ENCODE peak calls at places on chromosome 20, in five cellular contexts. One of them, this sample, is unnamed. For H3K36me3, the result is how much of the 10 kb centered on the place peaks cover.

GRCh38 chr20:6140947-6141346 is 18.1 kb upstream of the FERMT1 start:
- DNase-seq in esophagus squamous epithelium: no peak
- DNase-seq in H1: no peak
- DNase-seq in GM23248: peak
- DNase-seq in CD8-positive, alpha-beta memory T cell: no peak
- DNase-seq in this sample: no peak

GRCh38 chr20:59628171-59628570 is 23.8 kb downstream of the PHACTR3 start:
- DNase-seq in CD8-positive, alpha-beta memory T cell: no peak
- DNase-seq in H1: no peak
- DNase-seq in esophagus squamous epithelium: no peak
- DNase-seq in GM23248: no peak
- DNase-seq in this sample: no peak

GRCh38 chr20:62644044-62644795 is 1.9 kb downstream of the SLCO4A1 start:
- DNase-seq in H1: no peak
- DNase-seq in GM23248: no peak
- DNase-seq in esophagus squamous epithelium: no peak
- DNase-seq in CD8-positive, alpha-beta memory T cell: no peak
- DNase-seq in this sample: no peak

GRCh38 chr20:21109144-21109543 is 3.0 kb upstream of the LINC00237 start:
- DNase-seq in CD8-positive, alpha-beta memory T cell: no peak
- DNase-seq in H1: no peak
- DNase-seq in GM23248: peak
- DNase-seq in esophagus squamous epithelium: no peak
- DNase-seq in this sample: no peak

GRCh38 chr20:60569116-60569515 is 610.9 kb downstream of the CDH26 start:
- DNase-seq in H1: no peak
- DNase-seq in GM23248: no peak
- DNase-seq in CD8-positive, alpha-beta memory T cell: no peak
- DNase-seq in esophagus squamous epithelium: no peak
- DNase-seq in this sample: no peak

GRCh38 chr20:23520185-23520584 is 29.3 kb downstream of the CST8 start:
- DNase-seq in GM23248: no peak
- DNase-seq in CD8-positive, alpha-beta memory T cell: no peak
- DNase-seq in esophagus squamous epithelium: no peak
- DNase-seq in H1: no peak
- DNase-seq in this sample: no peak

GRCh38 chr20:22681591-22682248 is 97.3 kb upstream of the FOXA2 start:
- DNase-seq in GM23248: no peak
- DNase-seq in CD8-positive, alpha-beta memory T cell: no peak
- DNase-seq in esophagus squamous epithelium: no peak
- DNase-seq in H1: no peak
- DNase-seq in this sample: no peak

GRCh38 chr20:40677343-40677924 is 11.6 kb downstream of the MAFB start:
- DNase-seq in GM23248: peak
- DNase-seq in CD8-positive, alpha-beta memory T cell: no peak
- DNase-seq in esophagus squamous epithelium: no peak
- DNase-seq in H1: no peak
- DNase-seq in this sample: no peak

GRCh38 chr20:35773154-35773751 is 1.4 kb downstream of the PHF20 start:
- DNase-seq in esophagus squamous epithelium: peak
- DNase-seq in CD8-positive, alpha-beta memory T cell: peak
- DNase-seq in H1: no peak
- DNase-seq in GM23248: peak
- DNase-seq in this sample: no peak

GRCh38 chr20:51969191-51969590 is 166.9 kb upstream of the SALL4 start:
- DNase-seq in esophagus squamous epithelium: no peak
- DNase-seq in CD8-positive, alpha-beta memory T cell: no peak
- DNase-seq in H1: no peak
- DNase-seq in GM23248: peak
- DNase-seq in this sample: no peak

GRCh38 chr20:63087236-63087871 is 80.6 kb upstream of the BHLHE23 start:
- DNase-seq in CD8-positive, alpha-beta memory T cell: no peak
- DNase-seq in esophagus squamous epithelium: no peak
- DNase-seq in GM23248: no peak
- DNase-seq in H1: no peak
- DNase-seq in this sample: no peak

GRCh38 chr20:58710481-58711265 is 18.1 kb downstream of the NPEPL1 start:
- DNase-seq in GM23248: no peak
- DNase-seq in CD8-positive, alpha-beta memory T cell: no peak
- DNase-seq in H1: no peak
- DNase-seq in esophagus squamous epithelium: no peak
- DNase-seq in this sample: no peak

GRCh38 chr20:1882026-1882425 is 13.2 kb upstream of the SIRPA start:
- DNase-seq in GM23248: no peak
- DNase-seq in CD8-positive, alpha-beta memory T cell: no peak
- DNase-seq in esophagus squamous epithelium: no peak
- DNase-seq in H1: no peak
- DNase-seq in this sample: no peak

GRCh38 chr20:21518292-21518991 is 4.6 kb upstream of the NKX2-2 start:
- DNase-seq in CD8-positive, alpha-beta memory T cell: no peak
- DNase-seq in esophagus squamous epithelium: no peak
- DNase-seq in H1: no peak
- DNase-seq in GM23248: no peak
- DNase-seq in this sample: no peak

GRCh38 chr20:19137641-19138040 is 74.8 kb upstream of the SLC24A3 start:
- DNase-seq in CD8-positive, alpha-beta memory T cell: no peak
- DNase-seq in H1: no peak
- DNase-seq in GM23248: no peak
- DNase-seq in esophagus squamous epithelium: no peak
- DNase-seq in this sample: no peak

GRCh38 chr20:46705378-46705729 is 4.1 kb upstream of the SLC2A10 start:
- DNase-seq in esophagus squamous epithelium: no peak
- DNase-seq in CD8-positive, alpha-beta memory T cell: no peak
- DNase-seq in GM23248: peak
- DNase-seq in H1: no peak
- DNase-seq in this sample: no peak

GRCh38 chr20:25738198-25738597 is 41.5 kb upstream of the ZNF337 start:
- DNase-seq in esophagus squamous epithelium: no peak
- DNase-seq in H1: no peak
- DNase-seq in GM23248: peak
- DNase-seq in CD8-positive, alpha-beta memory T cell: no peak
- DNase-seq in this sample: no peak

GRCh38 chr20:7291946-7292345 is 524.5 kb downstream of the BMP2 start:
- DNase-seq in esophagus squamous epithelium: no peak
- DNase-seq in GM23248: no peak
- DNase-seq in CD8-positive, alpha-beta memory T cell: no peak
- DNase-seq in H1: no peak
- DNase-seq in this sample: no peak

GRCh38 chr20:25248501-25249172 is 752 bp downstream of the PYGB start:
- DNase-seq in esophagus squamous epithelium: no peak
- DNase-seq in GM23248: peak
- DNase-seq in H1: no peak
- DNase-seq in CD8-positive, alpha-beta memory T cell: no peak
- DNase-seq in this sample: no peak

GRCh38 chr20:50038574-50038991 is 55.8 kb downstream of the SNAI1 start:
- DNase-seq in esophagus squamous epithelium: no peak
- DNase-seq in H1: no peak
- DNase-seq in GM23248: no peak
- DNase-seq in CD8-positive, alpha-beta memory T cell: no peak
- DNase-seq in this sample: no peak

GRCh38 chr20:4720977-4721349 is 746 bp upstream of the PRND start:
- DNase-seq in GM23248: no peak
- DNase-seq in esophagus squamous epithelium: no peak
- DNase-seq in H1: no peak
- DNase-seq in CD8-positive, alpha-beta memory T cell: no peak
- DNase-seq in this sample: no peak

GRCh38 chr20:10641893-10642292 is 31.9 kb downstream of the JAG1 start:
- DNase-seq in CD8-positive, alpha-beta memory T cell: no peak
- DNase-seq in esophagus squamous epithelium: no peak
- DNase-seq in H1: no peak
- DNase-seq in GM23248: no peak
- DNase-seq in this sample: no peak

GRCh38 chr20:10641467-10641866 is 32.3 kb downstream of the JAG1 start:
- DNase-seq in esophagus squamous epithelium: no peak
- DNase-seq in GM23248: no peak
- DNase-seq in H1: no peak
- DNase-seq in CD8-positive, alpha-beta memory T cell: no peak
- DNase-seq in this sample: no peak

GRCh38 chr20:10643560-10643873 is 30.3 kb downstream of the JAG1 start:
- DNase-seq in GM23248: no peak
- DNase-seq in CD8-positive, alpha-beta memory T cell: no peak
- DNase-seq in esophagus squamous epithelium: no peak
- DNase-seq in H1: no peak
- DNase-seq in this sample: no peak

GRCh38 chr20:10644458-10645204 is 29.2 kb downstream of the JAG1 start:
- DNase-seq in H1: no peak
- DNase-seq in esophagus squamous epithelium: no peak
- DNase-seq in GM23248: no peak
- DNase-seq in CD8-positive, alpha-beta memory T cell: no peak
- DNase-seq in this sample: no peak

GRCh38 chr20:10642859-10643559 is 30.8 kb downstream of the JAG1 start:
- DNase-seq in H1: no peak
- DNase-seq in CD8-positive, alpha-beta memory T cell: no peak
- DNase-seq in esophagus squamous epithelium: no peak
- DNase-seq in GM23248: no peak
- DNase-seq in this sample: no peak
- H3K36me3 ChIP-seq in H1: half or more
- H3K36me3 ChIP-seq in CD8-positive, alpha-beta memory T cell: under half
- H3K36me3 ChIP-seq in esophagus squamous epithelium: half or more
- H3K36me3 ChIP-seq in GM23248: under half
- H3K36me3 ChIP-seq in this sample: under half

GRCh38 chr20:33918662-33919061 is 75.0 kb upstream of the RALY start:
- DNase-seq in GM23248: no peak
- DNase-seq in CD8-positive, alpha-beta memory T cell: no peak
- DNase-seq in H1: no peak
- DNase-seq in esophagus squamous epithelium: no peak
- DNase-seq in this sample: no peak

GRCh38 chr20:33915726-33916331 is 77.9 kb upstream of the RALY start:
- DNase-seq in esophagus squamous epithelium: no peak
- DNase-seq in GM23248: no peak
- DNase-seq in CD8-positive, alpha-beta memory T cell: peak
- DNase-seq in H1: no peak
- DNase-seq in this sample: peak

GRCh38 chr20:33914871-33915270 is 78.8 kb upstream of the RALY start:
- DNase-seq in esophagus squamous epithelium: no peak
- DNase-seq in CD8-positive, alpha-beta memory T cell: no peak
- DNase-seq in GM23248: peak
- DNase-seq in H1: no peak
- DNase-seq in this sample: no peak

GRCh38 chr20:33919653-33920052 is 74.1 kb upstream of the RALY start:
- DNase-seq in H1: no peak
- DNase-seq in CD8-positive, alpha-beta memory T cell: no peak
- DNase-seq in GM23248: no peak
- DNase-seq in esophagus squamous epithelium: no peak
- DNase-seq in this sample: no peak

DNA sequence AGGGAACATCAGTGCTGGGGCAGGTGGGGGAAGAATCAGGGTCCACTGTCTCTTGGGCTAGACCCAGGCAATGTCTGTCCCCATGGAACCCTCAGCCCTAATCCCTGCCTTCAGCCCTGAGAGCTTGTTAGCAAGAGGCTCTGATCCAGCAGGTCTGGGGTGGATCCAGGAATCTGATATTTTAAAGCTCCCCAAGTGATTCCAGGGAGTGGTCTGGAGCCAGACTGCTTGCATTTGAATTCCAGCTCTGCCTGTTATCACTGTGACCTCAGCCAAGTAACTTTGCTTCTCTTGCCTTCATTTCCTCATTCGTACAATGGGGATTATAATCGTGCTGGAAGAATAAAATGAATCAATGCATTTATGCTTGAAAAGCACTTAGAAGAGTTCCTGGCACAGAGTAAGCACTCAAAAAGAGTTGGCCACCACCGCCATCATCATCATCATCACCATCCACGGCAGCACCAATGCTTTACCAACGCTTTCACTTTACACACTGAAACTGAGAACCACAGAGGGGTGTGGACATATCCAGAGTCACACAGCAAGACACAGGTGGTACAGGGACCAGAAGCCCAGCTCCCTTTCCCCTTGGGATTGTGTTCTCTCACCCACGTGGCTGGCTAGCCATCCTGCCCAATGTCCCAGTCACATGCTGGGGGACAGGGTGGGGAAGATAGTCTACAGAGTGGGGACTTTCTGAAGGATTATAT is 75.7 kb upstream of the RALY start:
- DNase-seq in CD8-positive, alpha-beta memory T cell: no peak
- DNase-seq in esophagus squamous epithelium: no peak
- DNase-seq in H1: no peak
- DNase-seq in GM23248: no peak
- DNase-seq in this sample: no peak
- H3K36me3 ChIP-seq in CD8-positive, alpha-beta memory T cell: under half
- H3K36me3 ChIP-seq in esophagus squamous epithelium: under half
- H3K36me3 ChIP-seq in H1: under half
- H3K36me3 ChIP-seq in GM23248: under half
- H3K36me3 ChIP-seq in this sample: under half

GRCh38 chr20:13028001-13028400 is 19.2 kb downstream of the SPTLC3 start:
- DNase-seq in H1: no peak
- DNase-seq in GM23248: peak
- DNase-seq in esophagus squamous epithelium: no peak
- DNase-seq in CD8-positive, alpha-beta memory T cell: no peak
- DNase-seq in this sample: no peak
- H3K36me3 ChIP-seq in H1: under half
- H3K36me3 ChIP-seq in GM23248: under half
- H3K36me3 ChIP-seq in esophagus squamous epithelium: under half
- H3K36me3 ChIP-seq in CD8-positive, alpha-beta memory T cell: under half
- H3K36me3 ChIP-seq in this sample: under half

GRCh38 chr20:32167552-32167951 is 40.0 kb downstream of the PLAGL2 start:
- DNase-seq in CD8-positive, alpha-beta memory T cell: no peak
- DNase-seq in esophagus squamous epithelium: no peak
- DNase-seq in H1: no peak
- DNase-seq in GM23248: no peak
- DNase-seq in this sample: no peak

GRCh38 chr20:32165836-32166545 is 41.6 kb downstream of the PLAGL2 start:
- DNase-seq in H1: no peak
- DNase-seq in CD8-positive, alpha-beta memory T cell: no peak
- DNase-seq in esophagus squamous epithelium: no peak
- DNase-seq in GM23248: no peak
- DNase-seq in this sample: no peak

GRCh38 chr20:32163951-32164350 is 43.6 kb downstream of the PLAGL2 start:
- DNase-seq in H1: no peak
- DNase-seq in CD8-positive, alpha-beta memory T cell: no peak
- DNase-seq in esophagus squamous epithelium: no peak
- DNase-seq in GM23248: no peak
- DNase-seq in this sample: no peak

GRCh38 chr20:32162367-32162766 is 45.2 kb downstream of the PLAGL2 start:
- DNase-seq in CD8-positive, alpha-beta memory T cell: no peak
- DNase-seq in esophagus squamous epithelium: no peak
- DNase-seq in H1: no peak
- DNase-seq in GM23248: no peak
- DNase-seq in this sample: no peak

DNA sequence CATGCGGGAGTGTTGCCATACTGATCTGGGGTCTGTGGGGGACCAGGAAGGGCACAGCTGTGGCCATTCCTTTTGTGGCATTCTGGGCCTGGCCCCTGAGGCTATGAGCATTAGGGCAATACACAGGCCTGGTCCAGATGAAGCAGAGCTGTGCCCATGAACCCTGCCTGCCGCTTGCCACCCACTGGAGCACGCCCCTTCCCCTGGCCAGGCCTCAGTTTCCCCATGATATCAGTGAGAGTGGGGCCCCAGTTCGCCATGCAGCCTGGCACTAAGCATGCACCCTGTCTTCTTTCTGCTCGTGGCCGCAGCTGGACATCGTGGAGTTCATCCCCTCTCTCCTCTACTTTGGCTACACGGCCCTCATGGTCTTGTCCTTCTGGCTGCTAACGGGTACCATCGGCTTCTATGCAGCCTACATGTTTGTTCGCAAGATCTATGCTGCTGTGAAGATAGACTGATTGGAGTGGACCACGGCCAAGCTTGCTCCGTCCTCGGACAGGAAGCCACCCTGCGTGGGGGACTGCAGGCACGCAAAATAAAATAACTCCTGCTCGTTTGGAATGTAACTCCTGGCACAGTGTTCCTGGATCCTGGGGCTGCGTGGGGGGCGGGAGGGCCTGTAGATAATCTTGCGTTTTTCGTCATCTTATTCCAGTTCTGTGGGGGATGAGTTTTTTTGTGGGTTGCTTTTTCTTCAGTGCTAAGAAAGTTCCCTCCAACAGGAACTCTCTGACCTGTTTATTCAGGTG is 42.4 kb downstream of the PLAGL2 start:
- DNase-seq in CD8-positive, alpha-beta memory T cell: no peak
- DNase-seq in H1: no peak
- DNase-seq in esophagus squamous epithelium: no peak
- DNase-seq in GM23248: no peak
- DNase-seq in this sample: no peak
- H3K36me3 ChIP-seq in CD8-positive, alpha-beta memory T cell: under half
- H3K36me3 ChIP-seq in H1: under half
- H3K36me3 ChIP-seq in esophagus squamous epithelium: half or more
- H3K36me3 ChIP-seq in GM23248: under half
- H3K36me3 ChIP-seq in this sample: under half

This sample was measured in iPS DF 6.9.